ENCODE peak calls at places on chromosome 12, in six cellular contexts. N is mesenchymal stem cell, U is IMR-90, B is H9, I is H1, D is trophoblast cell. F is an unnamed sample.

GRCh38 chr12:34401659-34402227 is 379.4 kb downstream of the ALG10 start:
- DNase-seq in U (no peak), D (no peak), B (no peak), N (no peak), I (peak; percentile 8), F (no peak)

GRCh38 chr12:64633940-64634337 is 23.6 kb downstream of the RASSF3 start:
- DNase-seq in U (peak; percentile 83), D (no peak), N (peak; percentile 83), I (no peak), B (no peak), F (no peak)

GRCh38 chr12:56084958-56085543 is 5.1 kb downstream of the ERBB3 start:
- DNase-seq in B (peak; percentile 76), I (peak; percentile 75), D (no peak), U (no peak), N (no peak), F (no peak)

GRCh38 chr12:54306925-54307731 is 6.3 kb upstream of the NFE2 start:
- DNase-seq in U (no peak), B (peak; percentile 64), D (no peak), N (no peak), I (no peak), F (no peak)

GRCh38 chr12:117033382-117034045 is 65.7 kb downstream of the TESC start:
- DNase-seq in I (no peak), B (no peak), D (no peak), N (no peak), U (no peak), F (no peak)

GRCh38 chr12:5808956-5809355 is 136.1 kb downstream of the ANO2 start:
- DNase-seq in D (no peak), I (no peak), N (peak; percentile 63), U (peak; percentile 85), B (no peak), F (no peak)

GRCh38 chr12:22938323-22938722 is 313.4 kb downstream of the ETNK1 start:
- DNase-seq in N (no peak), I (no peak), D (no peak), B (no peak), U (no peak), F (no peak)

GRCh38 chr12:6950944-6951540 is at the start of gene PTPN6:
- DNase-seq in I (no peak), N (no peak), B (no peak), D (no peak), U (no peak), F (no peak)

GRCh38 chr12:7161811-7162210 is 27.7 kb upstream of the PEX5 start:
- DNase-seq in B (no peak), U (peak; percentile 42), I (no peak), N (no peak), D (peak; percentile 19), F (no peak)

GRCh38 chr12:91023326-91024004 is 18.7 kb upstream of the EPYC start:
- DNase-seq in D (no peak), I (no peak), B (no peak), U (peak; percentile 90), N (peak; percentile 79), F (no peak)

GRCh38 chr12:23415180-23415579 is 534.3 kb downstream of the SOX5 start:
- DNase-seq in D (no peak), U (no peak), B (no peak), N (no peak), I (no peak), F (no peak)

GRCh38 chr12:52876371-52876770 is 27.6 kb upstream of the KRT78 start:
- DNase-seq in U (no peak), I (no peak), D (no peak), N (no peak), B (no peak), F (no peak)
- H3K27ac ChIP-seq in U (no peak overlapping the region), I (no peak overlapping the region), D (no peak overlapping the region), N (no peak overlapping the region), B (no peak overlapping the region), F (no peak overlapping the region)

DNA sequence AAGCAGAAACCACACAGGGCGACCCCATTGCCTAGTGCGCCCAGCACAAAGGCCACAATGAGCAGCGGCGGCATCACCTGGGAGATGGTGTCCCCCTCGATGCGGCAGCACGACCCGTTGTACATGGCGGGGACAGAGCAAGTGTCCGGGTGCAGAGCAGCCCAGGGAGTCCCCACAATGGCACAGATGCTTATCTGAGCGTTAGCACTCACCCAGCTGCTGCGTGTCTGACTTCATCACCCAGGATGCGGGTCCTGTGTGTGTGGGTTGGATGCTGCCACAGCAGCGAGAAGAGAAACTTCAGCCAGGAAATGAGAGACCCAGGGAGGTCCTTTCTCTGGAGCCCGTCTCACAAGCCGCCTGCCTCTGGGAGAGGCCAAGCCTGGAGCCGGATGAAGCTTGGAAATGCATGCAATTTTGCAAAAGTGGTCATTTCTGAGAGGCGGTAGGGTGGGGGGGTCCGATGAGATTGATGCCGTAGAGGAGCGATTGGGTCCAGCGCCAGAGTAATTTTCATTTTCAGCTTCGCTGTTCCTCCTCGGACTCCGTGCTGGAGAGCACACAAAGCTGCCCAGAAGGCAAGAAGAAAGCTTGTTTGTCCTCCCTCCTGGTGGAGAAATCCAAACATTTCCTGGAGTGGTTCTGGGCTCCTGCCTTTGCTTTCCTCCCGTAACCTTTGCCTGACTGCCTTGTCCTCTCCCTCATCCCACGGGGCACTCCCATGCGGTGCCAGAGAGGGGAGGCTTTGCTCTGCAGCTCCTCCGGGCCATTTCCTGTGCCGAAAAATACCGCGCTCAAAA is at the start of gene HCAR1:
- DNase-seq in I (no peak), D (peak; percentile 90), B (no peak), U (no peak), N (no peak), F (no peak)
- H2AK5ac ChIP-seq in I (no peak within 1 kb of the TSS), D (peak within 1 kb of the TSS; percentile 28), B (no peak within 1 kb of the TSS), U (no peak within 1 kb of the TSS), N (no peak within 1 kb of the TSS), F (peak within 1 kb of the TSS; percentile 47)

GRCh38 chr12:69019910-69020309 is 86.9 kb upstream of the CPM start:
- DNase-seq in N (no peak), I (no peak), D (no peak), U (no peak), B (no peak), F (no peak)

GRCh38 chr12:69019082-69019481 is 86.1 kb upstream of the CPM start:
- DNase-seq in I (no peak), D (no peak), B (no peak), N (no peak), U (no peak), F (no peak)

GRCh38 chr12:69014047-69014446 is 81.1 kb upstream of the CPM start:
- DNase-seq in D (no peak), U (no peak), I (no peak), N (no peak), B (no peak), F (no peak)

GRCh38 chr12:69015831-69016230 is 82.9 kb upstream of the CPM start:
- DNase-seq in U (no peak), B (no peak), D (peak; percentile 56), N (no peak), I (no peak), F (no peak)

GRCh38 chr12:69015017-69015416 is 82.0 kb upstream of the CPM start:
- DNase-seq in D (no peak), I (no peak), B (no peak), N (no peak), U (no peak), F (no peak)
- H3K14ac ChIP-seq in D (no peak overlapping the region), I (no peak overlapping the region), B (no peak overlapping the region), N (no peak overlapping the region), U (no peak overlapping the region), F (no peak overlapping the region)

DNA sequence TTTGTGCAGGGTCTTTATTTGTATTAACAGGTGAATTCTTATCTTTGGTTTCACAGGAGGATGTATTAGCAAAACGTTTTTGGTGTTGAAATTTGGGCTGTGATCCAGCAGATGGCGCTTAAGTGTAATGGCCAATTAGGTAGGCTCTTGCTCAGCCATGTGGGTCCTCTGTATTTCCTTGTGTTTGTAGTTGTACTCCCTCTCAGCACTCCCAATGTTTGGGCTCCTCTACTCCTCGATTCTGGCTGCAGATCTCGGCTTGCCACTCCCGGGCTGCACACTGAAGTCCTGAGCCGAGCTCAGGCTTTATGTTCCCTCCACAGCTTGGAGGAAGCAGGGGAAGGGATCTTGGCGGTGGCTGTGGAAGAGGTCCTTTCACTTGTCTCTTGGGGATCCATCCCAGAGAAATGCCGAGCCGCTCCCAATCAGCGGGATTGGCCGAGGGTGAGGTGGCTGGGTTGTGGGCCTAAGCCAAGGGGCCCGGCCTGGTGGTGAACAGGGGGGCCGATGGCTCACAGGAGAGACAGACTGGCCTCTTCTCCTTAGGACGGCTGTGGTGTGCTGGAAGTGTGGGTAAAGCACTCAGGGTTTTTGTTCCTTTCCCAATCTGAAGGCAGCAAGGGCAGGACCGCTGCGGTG is 133.7 kb downstream of the AEBP2 start:
- DNase-seq in I (peak; percentile 69), B (peak; percentile 86), N (peak; percentile 55), U (peak; percentile 66), D (no peak), F (no peak)
- H3K27ac ChIP-seq in I (no peak overlapping the region), B (no peak overlapping the region), N (no peak overlapping the region), U (peak overlapping the region; percentile 61), D (no peak overlapping the region), F (no peak overlapping the region)